ENCODE peak calls at places on chromosomes 13 and 19, in ten cellular contexts. V is right cardiac atrium, E is AG08395, O is anterior cingulate cortex, U is C1 segment of cervical spinal cord, P is SW 1271, M is neural progenitor cell, H is ELR, I is NCI-H1694 treated with DMSO at 0.1 percent for 48 hours, A is NCI-H774. J is an unnamed sample.

GRCh38 chr13:23980160-23980551 is 82.9 kb upstream of the C1QTNF9B start:
- DNase-seq in H (peak), P (no peak), I (no peak), E (peak), O (peak), A (peak), M (peak), V (peak), U (peak), J (peak)

GRCh38 chr19:412356-413355 is 3.7 kb upstream of the C2CD4C start:
- DNase-seq in U (no peak), I (no peak), V (peak), A (no peak), E (no peak), P (no peak), H (no peak), M (peak), O (no peak), J (peak)

GRCh38 chr13:111211789-111212516 is 96.8 kb downstream of the ARHGEF7 start:
- DNase-seq in U (no peak), A (no peak), E (no peak), H (peak), I (no peak), P (no peak), O (no peak), V (no peak), M (peak), J (no peak)

GRCh38 chr19:11485245-11485837 is 4.5 kb upstream of the ELAVL3 start:
- DNase-seq in O (no peak), M (no peak), I (no peak), V (no peak), E (no peak), U (no peak), P (no peak), H (no peak), A (no peak), J (no peak)

GRCh38 chr13:76764429-76764828 is 121.8 kb downstream of the KCTD12 start:
- DNase-seq in H (peak), U (no peak), P (no peak), M (no peak), E (no peak), V (peak), O (no peak), I (no peak), A (no peak), J (no peak)

GRCh38 chr13:29801737-29802305 is 48.6 kb downstream of the UBL3 start:
- DNase-seq in A (no peak), O (no peak), U (no peak), H (no peak), E (no peak), V (peak), P (no peak), I (no peak), M (no peak), J (no peak)

GRCh38 chr13:41216160-41216559 is 21.8 kb upstream of the KBTBD7 start:
- DNase-seq in P (no peak), O (no peak), H (peak), E (peak), I (no peak), V (no peak), A (no peak), M (no peak), U (no peak), J (no peak)

GRCh38 chr19:10518444-10519361 is 1.5 kb upstream of the S1PR5 start:
- DNase-seq in M (peak), V (no peak), A (no peak), H (no peak), P (no peak), E (peak), U (peak), I (no peak), O (no peak), J (no peak)

GRCh38 chr19:55442372-55443044 is 592 bp downstream of the SHISA7 start:
- DNase-seq in A (no peak), E (no peak), O (peak), H (no peak), M (peak), U (no peak), P (no peak), V (no peak), I (no peak), J (peak)

GRCh38 chr19:2381151-2381822 is 21.2 kb downstream of the TMPRSS9 start:
- DNase-seq in P (no peak), M (peak), A (no peak), U (peak), H (no peak), V (no peak), I (no peak), E (no peak), O (peak), J (no peak)

GRCh38 chr13:106490887-106491321 is 44.6 kb downstream of the EFNB2 start:
- DNase-seq in I (no peak), O (no peak), A (no peak), P (no peak), U (no peak), H (no peak), E (no peak), V (no peak), M (no peak), J (no peak)

GRCh38 chr13:113951246-113951999 is 22.5 kb downstream of the C13orf46 start:
- DNase-seq in M (peak), P (no peak), U (peak), E (peak), V (peak), H (peak), I (peak), O (peak), A (peak), J (peak)

GRCh38 chr13:75636339-75637095 is 387 bp downstream of the LMO7 start:
- DNase-seq in H (peak), E (peak), M (peak), O (no peak), V (peak), I (no peak), P (peak), U (peak), A (no peak), J (peak)

GRCh38 chr13:113364933-113365371 is 1.0 kb upstream of the GRTP1 start:
- DNase-seq in I (no peak), A (no peak), V (peak), P (no peak), H (no peak), M (no peak), O (no peak), U (no peak), E (peak), J (peak)

GRCh38 chr13:77696863-77697207 is 652 bp upstream of the SLAIN1 start:
- DNase-seq in H (no peak), M (no peak), U (no peak), P (no peak), O (no peak), V (no peak), E (no peak), I (no peak), A (no peak), J (no peak)

J was measured in WERI-Rb-1.